ENCODE peak calls at places on chromosomes 11 and 22, in ten cellular contexts. U is PC-3; O is CD8-positive, alpha-beta T cell; R is HCT116; X is adrenal gland; B is brain microvascular endothelial cell; Q is tibial nerve; E is uterus; Z is K562; M is GM23248. N is an unnamed sample.

GRCh38 chr11:10288316-10288715 is 5.7 kb downstream of the SBF2 start:
- DNase-seq in Z (no peak), M (no peak), X (no peak), Q (no peak), E (no peak), B (no peak), R (no peak), O (no peak), U (no peak), N (no peak)

GRCh38 chr22:32509045-32509444 is 34.4 kb downstream of the FBXO7 start:
- DNase-seq in E (no peak), Z (no peak), M (no peak), U (no peak), R (no peak), X (no peak), Q (no peak), B (no peak), O (no peak), N (no peak)

GRCh38 chr22:45511847-45512261 is 9.2 kb downstream of the FBLN1 start:
- DNase-seq in Z (no peak), B (peak), Q (peak), X (peak), M (peak), O (no peak), E (peak), U (no peak), R (no peak), N (peak)

GRCh38 chr11:86737752-86738151 is 62.6 kb upstream of the PRSS23 start:
- DNase-seq in O (no peak), R (no peak), X (no peak), Q (no peak), U (peak), E (no peak), B (no peak), Z (no peak), M (peak), N (no peak)

GRCh38 chr11:86983071-86983488 is 27.9 kb upstream of the FZD4 start:
- DNase-seq in Q (peak), X (peak), M (no peak), U (peak), Z (no peak), R (no peak), B (no peak), E (no peak), O (no peak), N (no peak)

GRCh38 chr11:103326070-103326794 is 217.0 kb downstream of the DYNC2H1 start:
- DNase-seq in Q (peak), U (peak), O (no peak), E (no peak), B (peak), X (peak), M (peak), Z (peak), R (peak), N (peak)

GRCh38 chr11:1138053-1138452 is 19.7 kb upstream of the MUC5AC start:
- DNase-seq in B (peak), R (no peak), O (no peak), U (peak), Z (no peak), Q (no peak), M (peak), E (no peak), X (no peak), N (no peak)

GRCh38 chr11:41461057-41461681 is 1.7 kb upstream of the LRRC4C start:
- DNase-seq in R (peak), E (no peak), X (no peak), Q (peak), B (no peak), U (peak), Z (peak), M (peak), O (no peak), N (no peak)

GRCh38 chr11:19079643-19080440 is 19.3 kb upstream of the MRGPRX2 start:
- DNase-seq in B (no peak), X (peak), E (peak), Z (no peak), M (peak), Q (no peak), O (no peak), R (peak), U (peak), N (peak)

GRCh38 chr11:9692696-9693095 is 28.8 kb downstream of the SWAP70 start:
- DNase-seq in X (no peak), Z (no peak), M (no peak), O (no peak), B (no peak), U (no peak), R (no peak), Q (no peak), E (no peak), N (no peak)

GRCh38 chr11:2578006-2578933 is 121.5 kb downstream of the KCNQ1OT1 start:
- DNase-seq in Z (no peak), X (peak), O (no peak), E (peak), B (no peak), U (no peak), R (no peak), M (no peak), Q (no peak), N (no peak)

GRCh38 chr11:63551889-63552266 is 11.3 kb downstream of the PLAAT2 start:
- DNase-seq in Q (no peak), R (no peak), U (no peak), M (no peak), B (no peak), E (no peak), O (no peak), Z (no peak), X (no peak), N (peak)

GRCh38 chr11:61532136-61533038 is 23.8 kb downstream of the LRRC10B start:
- DNase-seq in R (no peak), E (no peak), O (no peak), M (peak), B (no peak), Z (peak), X (peak), Q (peak), U (peak), N (peak)

GRCh38 chr11:74696932-74697687 is 34.1 kb downstream of the CHRDL2 start:
- DNase-seq in E (peak), B (peak), X (peak), M (peak), Z (peak), O (no peak), U (no peak), R (no peak), Q (peak), N (peak)

GRCh38 chr11:67996622-67997459 is 7.1 kb downstream of the UNC93B1 start:
- DNase-seq in X (peak), Z (peak), E (no peak), R (peak), U (peak), M (peak), O (no peak), B (peak), Q (peak), N (peak)

GRCh38 chr11:6681949-6682348 is 1.2 kb downstream of the MRPL17 start:
- DNase-seq in U (peak), B (peak), O (no peak), Z (peak), Q (no peak), M (peak), E (no peak), R (no peak), X (no peak), N (no peak)

GRCh38 chr11:66478823-66479740 is 1.2 kb upstream of the DPP3 start:
- DNase-seq in Q (peak), E (peak), R (peak), B (peak), X (peak), O (no peak), Z (peak), M (peak), U (peak), N (peak)

GRCh38 chr11:975824-976223 is 50.2 kb downstream of the AP2A2 start:
- DNase-seq in U (no peak), O (no peak), Q (no peak), E (no peak), Z (peak), B (peak), M (peak), X (no peak), R (no peak), N (no peak)

GRCh38 chr11:73956876-73957653 is 6.2 kb downstream of the DNAJB13 start:
- DNase-seq in Z (no peak), U (no peak), R (no peak), B (no peak), O (no peak), E (no peak), Q (no peak), M (no peak), X (no peak), N (no peak)

GRCh38 chr22:19663821-19664325 is 50.4 kb upstream of the SEPTIN5 start:
- DNase-seq in R (no peak), E (peak), Z (peak), B (peak), O (no peak), M (peak), X (peak), Q (no peak), U (no peak), N (no peak)

GRCh38 chr22:48478124-48478523 is 1349.5 kb downstream of the BRD1 start:
- DNase-seq in E (no peak), Q (no peak), B (no peak), M (no peak), U (no peak), R (no peak), X (no peak), Z (no peak), O (no peak), N (no peak)

GRCh38 chr11:126140932-126141291 is 70.5 kb downstream of the RPUSD4 start:
- DNase-seq in E (peak), O (no peak), Z (no peak), X (peak), Q (peak), B (no peak), U (peak), R (no peak), M (peak), N (peak)

GRCh38 chr11:76825726-76826396 is 34.9 kb upstream of the ACER3 start:
- DNase-seq in Z (no peak), X (no peak), E (no peak), O (no peak), B (no peak), Q (no peak), U (peak), R (no peak), M (no peak), N (no peak)

GRCh38 chr11:130211781-130212401 is 52.3 kb downstream of the ST14 start:
- DNase-seq in X (peak), R (no peak), O (no peak), U (no peak), M (no peak), B (no peak), E (no peak), Z (no peak), Q (no peak), N (peak)

GRCh38 chr11:111097191-111097590 is 148.3 kb upstream of the POU2AF2 start:
- DNase-seq in X (peak), R (peak), B (no peak), U (peak), Z (no peak), M (no peak), O (no peak), Q (no peak), E (peak), N (peak)

GRCh38 chr22:35191412-35191811 is 65.9 kb upstream of the HMGXB4 start:
- DNase-seq in B (no peak), E (no peak), U (peak), R (peak), M (peak), Z (no peak), X (no peak), O (no peak), Q (no peak), N (no peak)

GRCh38 chr11:2077061-2077802 is 62.0 kb downstream of the IGF2 start:
- DNase-seq in X (no peak), M (peak), Z (no peak), B (peak), R (no peak), E (no peak), Q (no peak), U (peak), O (no peak), N (no peak)

GRCh38 chr11:132658004-132658403 is 874.3 kb downstream of the OPCML start:
- DNase-seq in X (no peak), E (no peak), Q (no peak), U (no peak), R (no peak), B (no peak), M (no peak), Z (no peak), O (no peak), N (no peak)

GRCh38 chr11:116857936-116858335 is 20.5 kb upstream of the APOA1 start:
- DNase-seq in O (no peak), R (no peak), X (no peak), Z (no peak), E (no peak), U (no peak), B (no peak), Q (no peak), M (no peak), N (no peak)

GRCh38 chr11:45805305-45806071 is 539 bp downstream of the SLC35C1 start:
- DNase-seq in B (peak), Q (no peak), O (no peak), Z (peak), M (peak), U (peak), R (no peak), E (peak), X (peak), N (no peak)

GRCh38 chr22:37310075-37310606 is 27.8 kb downstream of the CYTH4 start:
- DNase-seq in X (no peak), U (no peak), Z (peak), M (peak), B (no peak), E (no peak), R (no peak), O (no peak), Q (no peak), N (no peak)

GRCh38 chr11:20443596-20443995 is 56.1 kb downstream of the PRMT3 start:
- DNase-seq in B (no peak), X (no peak), U (peak), Z (no peak), O (no peak), Q (no peak), R (peak), M (peak), E (no peak), N (no peak)

GRCh38 chr11:103534191-103534590 is 425.0 kb downstream of the DYNC2H1 start:
- DNase-seq in U (no peak), X (no peak), M (no peak), Z (no peak), Q (no peak), O (no peak), R (no peak), B (no peak), E (no peak), N (no peak)

GRCh38 chr22:44738347-44738715 is 14.0 kb upstream of the ARHGAP8 start:
- DNase-seq in R (no peak), M (peak), X (no peak), O (no peak), U (peak), Z (peak), E (no peak), Q (no peak), B (no peak), N (peak)

GRCh38 chr22:40397436-40397835 is 27.0 kb downstream of the SGSM3 start:
- DNase-seq in E (no peak), O (no peak), B (peak), R (no peak), M (no peak), Q (no peak), Z (no peak), U (no peak), X (no peak), N (no peak)

GRCh38 chr11:107408762-107409200 is 48.8 kb downstream of the CWF19L2 start:
- DNase-seq in R (no peak), X (no peak), O (no peak), U (peak), B (no peak), Z (no peak), Q (no peak), E (no peak), M (no peak), N (no peak)

GRCh38 chr22:26893711-26894110 is 236.3 kb downstream of the MIAT start:
- DNase-seq in X (no peak), B (no peak), M (no peak), Z (no peak), R (no peak), U (no peak), Q (no peak), E (no peak), O (no peak), N (no peak)

GRCh38 chr22:50185384-50186087 is at the start of gene TRABD:
- DNase-seq in R (peak), X (peak), Q (peak), M (peak), E (peak), Z (peak), O (peak), B (peak), U (peak), N (peak)

DNA sequence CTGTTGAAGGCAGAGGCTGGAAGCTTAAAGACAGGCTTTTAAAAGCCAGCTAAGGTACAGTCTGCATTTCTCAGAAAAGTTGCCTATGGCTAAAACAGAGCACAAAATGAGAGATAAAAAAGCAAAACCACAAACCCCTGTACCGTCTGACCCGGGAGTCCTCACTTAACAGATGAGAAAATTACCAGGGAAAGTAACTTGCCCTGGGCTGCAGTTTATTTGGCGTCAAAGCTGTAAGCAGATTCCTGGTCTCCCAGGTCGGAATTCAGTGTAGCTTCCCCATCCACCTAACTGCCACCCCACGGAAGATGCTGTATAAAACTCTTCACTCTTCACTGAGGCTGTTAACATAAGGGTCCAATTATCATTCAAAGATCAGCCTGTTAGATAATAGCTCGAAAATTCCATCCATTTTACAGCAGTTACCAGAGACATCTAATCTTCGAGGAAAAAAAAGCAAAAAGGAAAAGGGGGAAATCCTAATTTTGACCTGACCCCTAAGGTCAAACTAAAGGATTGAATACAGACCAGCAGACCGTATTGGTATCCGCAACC is 1.5 kb downstream of the TCF20 start:
- DNase-seq in O (no peak), R (no peak), Q (no peak), U (no peak), X (no peak), M (peak), E (no peak), B (no peak), Z (no peak), N (no peak)
- H3K4me3 ChIP-seq in O (peak), R (peak), Q (peak), U (peak), X (no peak), M (peak), E (peak), B (peak), Z (peak), N (peak)

DNA sequence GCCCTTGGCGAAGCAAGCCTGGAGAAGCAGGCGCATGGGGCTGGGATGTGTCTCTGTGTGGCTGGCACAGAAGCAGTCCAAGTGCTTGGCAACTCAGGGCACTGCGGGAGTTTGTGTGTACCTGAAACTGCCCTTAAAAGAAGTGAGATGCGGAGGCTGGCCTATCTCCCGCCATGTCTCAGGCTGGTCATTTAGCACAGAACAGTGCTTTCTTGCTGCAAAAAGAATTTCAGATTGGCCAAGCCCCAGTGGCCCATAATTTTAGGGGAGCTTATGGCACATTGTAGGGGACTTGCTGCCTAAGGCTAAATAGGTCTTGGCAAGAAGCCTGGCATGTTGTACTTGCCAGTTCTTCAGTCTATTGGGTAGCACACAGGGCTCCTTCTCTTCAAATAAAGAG is 16.4 kb downstream of the EHF start:
- DNase-seq in M (no peak), O (no peak), E (no peak), R (no peak), Z (no peak), U (no peak), B (no peak), X (no peak), Q (no peak), N (no peak)
- H3K27ac ChIP-seq in M (no peak), O (no peak), E (no peak), R (peak), Z (no peak), U (no peak), B (no peak), X (no peak), Q (no peak), N (peak)

GRCh38 chr11:118908264-118908663 is 17.5 kb downstream of the BCL9L start:
- DNase-seq in B (no peak), Q (no peak), O (no peak), E (no peak), R (no peak), Z (no peak), X (no peak), M (no peak), U (no peak), N (no peak)

GRCh38 chr11:118908931-118909618 is 16.7 kb downstream of the BCL9L start:
- DNase-seq in M (peak), Z (no peak), R (no peak), U (peak), O (no peak), E (peak), X (peak), Q (peak), B (peak), N (peak)

GRCh38 chr11:118907051-118907748 is 18.5 kb downstream of the BCL9L start:
- DNase-seq in M (peak), Q (peak), O (peak), R (no peak), X (peak), Z (peak), B (no peak), U (peak), E (peak), N (peak)

GRCh38 chr11:118909619-118910308 is 16.0 kb downstream of the BCL9L start:
- DNase-seq in Z (no peak), R (no peak), E (no peak), O (no peak), X (no peak), B (no peak), U (no peak), M (peak), Q (no peak), N (no peak)

DNA sequence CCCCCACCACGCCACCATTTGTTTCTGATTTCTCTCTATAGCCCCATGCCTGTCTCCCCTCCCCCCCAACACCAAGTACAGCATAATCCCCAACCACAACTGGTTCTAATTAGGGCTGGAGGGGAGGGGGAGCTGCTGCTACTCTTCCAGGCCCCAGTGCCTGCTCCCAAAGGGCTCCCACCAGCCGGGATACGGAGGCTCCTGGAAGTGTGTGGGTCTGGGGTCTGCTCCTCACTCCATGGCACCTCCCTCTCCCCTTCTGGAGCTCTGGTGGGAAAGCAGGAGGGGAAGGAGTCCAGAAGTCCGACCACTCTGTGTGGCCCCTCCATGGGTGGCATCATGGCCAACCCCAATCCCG is 18.0 kb downstream of the BCL9L start:
- DNase-seq in M (no peak), B (no peak), O (no peak), Q (no peak), R (no peak), Z (no peak), E (no peak), U (no peak), X (no peak), N (no peak)
- H3K4me3 ChIP-seq in M (peak), B (no peak), O (no peak), Q (no peak), R (peak), Z (no peak), E (no peak), U (no peak), X (no peak), N (no peak)

GRCh38 chr11:33618956-33619355 is 81.7 kb downstream of the C11orf91 start:
- DNase-seq in M (no peak), U (no peak), Q (no peak), Z (no peak), O (no peak), R (no peak), X (no peak), B (no peak), E (no peak), N (no peak)

GRCh38 chr11:33620423-33621120 is 80.1 kb downstream of the C11orf91 start:
- DNase-seq in Q (no peak), B (peak), U (peak), M (peak), Z (no peak), R (no peak), O (no peak), X (no peak), E (no peak), N (no peak)

GRCh38 chr11:33622231-33622630 is 78.4 kb downstream of the C11orf91 start:
- DNase-seq in M (peak), Z (no peak), B (peak), X (no peak), Q (no peak), O (no peak), E (no peak), U (no peak), R (no peak), N (no peak)

GRCh38 chr11:33622806-33623205 is 77.8 kb downstream of the C11orf91 start:
- DNase-seq in Q (no peak), U (no peak), X (no peak), O (no peak), B (no peak), M (no peak), R (no peak), E (no peak), Z (no peak), N (no peak)

DNA sequence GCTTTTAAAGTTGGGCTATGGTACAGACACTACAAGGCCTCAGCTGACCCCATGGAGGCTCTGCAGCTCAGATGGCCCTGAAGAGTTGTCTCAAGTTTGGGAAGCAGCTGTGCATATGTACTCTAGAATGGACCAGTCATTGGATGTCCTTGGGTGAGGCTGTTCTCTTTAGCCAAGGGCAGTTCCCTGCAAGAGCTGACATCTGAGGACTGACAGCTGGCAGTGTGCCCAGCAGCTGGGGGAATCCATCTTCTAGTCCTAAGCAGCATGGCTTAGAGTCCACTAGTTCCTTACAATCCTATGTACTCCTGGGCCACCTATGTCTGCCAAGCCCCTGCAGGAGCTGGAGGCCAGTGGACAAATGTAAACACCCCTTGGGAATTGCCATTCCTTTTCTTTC is 76.5 kb downstream of the C11orf91 start:
- DNase-seq in B (no peak), E (no peak), X (peak), R (no peak), O (no peak), Q (no peak), U (no peak), Z (no peak), M (no peak), N (no peak)
- H3K27ac ChIP-seq in B (no peak), E (no peak), X (no peak), R (no peak), O (no peak), Q (no peak), U (no peak), Z (no peak), M (no peak), N (no peak)